ENCODE peak calls at places on chromosomes 16 and 17, in four cellular contexts. One of them, this sample, is unnamed.

GRCh38 chr16:27264151-27264550 is 4.4 kb downstream of the NSMCE1 start:
- DNase-seq in HL-60: no peak
- DNase-seq in GM12878: no peak
- DNase-seq in K562: no peak
- DNase-seq in this sample: no peak

GRCh38 chr16:15539197-15539596 is 103.8 kb downstream of the MARF1 start:
- DNase-seq in HL-60: no peak
- DNase-seq in GM12878: no peak
- DNase-seq in K562: peak; percentile 61
- DNase-seq in this sample: no peak

GRCh38 chr16:68995011-68995504 is 110.4 kb upstream of the HAS3 start:
- DNase-seq in HL-60: no peak
- DNase-seq in GM12878: no peak
- DNase-seq in K562: no peak
- DNase-seq in this sample: no peak

GRCh38 chr16:57556941-57557541 is 14.6 kb downstream of the ADGRG5 start:
- DNase-seq in HL-60: no peak
- DNase-seq in GM12878: no peak
- DNase-seq in K562: no peak
- DNase-seq in this sample: no peak

GRCh38 chr17:34110315-34110714 is 144.8 kb upstream of the CCL2 start:
- DNase-seq in HL-60: no peak
- DNase-seq in GM12878: no peak
- DNase-seq in K562: no peak
- DNase-seq in this sample: no peak

GRCh38 chr16:56364865-56365264 is 60.5 kb downstream of the AMFR start:
- DNase-seq in HL-60: no peak
- DNase-seq in GM12878: no peak
- DNase-seq in K562: no peak
- DNase-seq in this sample: no peak

GRCh38 chr17:74478369-74479100 is 12.1 kb downstream of the CD300A start:
- DNase-seq in HL-60: peak; percentile 45
- DNase-seq in GM12878: peak; percentile 69
- DNase-seq in K562: no peak
- DNase-seq in this sample: no peak

GRCh38 chr17:71527311-71527710 is 593.5 kb upstream of the SOX9 start:
- DNase-seq in HL-60: no peak
- DNase-seq in GM12878: no peak
- DNase-seq in K562: no peak
- DNase-seq in this sample: no peak

GRCh38 chr16:70700101-70701020 is 14.5 kb upstream of the MTSS2 start:
- DNase-seq in HL-60: no peak
- DNase-seq in GM12878: no peak
- DNase-seq in K562: no peak
- DNase-seq in this sample: no peak

GRCh38 chr16:27973678-27974077 is 89.8 kb downstream of the GSG1L start:
- DNase-seq in HL-60: no peak
- DNase-seq in GM12878: no peak
- DNase-seq in K562: no peak
- DNase-seq in this sample: no peak

GRCh38 chr16:81238296-81239011 is at the start of gene BCO1:
- DNase-seq in HL-60: no peak
- DNase-seq in GM12878: no peak
- DNase-seq in K562: no peak
- DNase-seq in this sample: no peak

GRCh38 chr16:81239722-81240121 is 1.2 kb downstream of the BCO1 start:
- DNase-seq in HL-60: no peak
- DNase-seq in GM12878: no peak
- DNase-seq in K562: no peak
- DNase-seq in this sample: no peak

GRCh38 chr16:81241706-81242105 is 3.2 kb downstream of the BCO1 start:
- DNase-seq in HL-60: no peak
- DNase-seq in GM12878: no peak
- DNase-seq in K562: no peak
- DNase-seq in this sample: no peak

GRCh38 chr16:81237942-81238295 is 570 bp upstream of the BCO1 start:
- DNase-seq in HL-60: no peak
- DNase-seq in GM12878: no peak
- DNase-seq in K562: no peak
- DNase-seq in this sample: no peak

DNA sequence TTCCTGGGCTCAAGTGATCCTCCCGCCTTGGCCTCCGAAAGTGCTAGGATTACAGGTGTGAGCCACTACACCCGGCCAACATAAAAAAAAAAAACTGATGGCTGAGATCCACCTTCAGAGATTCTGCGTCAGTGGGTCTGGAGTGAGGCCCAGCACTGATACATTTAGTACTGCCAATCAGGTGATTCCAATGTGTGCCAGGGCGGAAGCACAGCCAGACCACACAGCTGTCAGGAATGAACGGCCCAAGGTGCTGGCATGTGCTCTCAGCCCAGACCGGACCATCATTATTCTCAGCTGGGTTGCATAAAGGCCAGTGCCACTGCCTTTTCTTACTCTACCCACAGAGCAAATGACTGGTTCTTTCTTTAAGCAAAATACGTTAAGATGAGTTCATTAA is 1.2 kb upstream of the BCO1 start:
- DNase-seq in HL-60: no peak
- DNase-seq in GM12878: no peak
- DNase-seq in K562: no peak
- DNase-seq in this sample: no peak
- TF ChIP-seq SPI1 in HL-60: no peak
- TF ChIP-seq SPI1 in GM12878: no peak
- TF ChIP-seq SPI1 in K562: no peak
- TF ChIP-seq SPI1 in this sample: no peak

GRCh38 chr17:48313096-48313495 is 116.9 kb downstream of the SKAP1 start:
- DNase-seq in HL-60: no peak
- DNase-seq in GM12878: no peak
- DNase-seq in K562: no peak
- DNase-seq in this sample: no peak

GRCh38 chr17:48311324-48311723 is 118.7 kb downstream of the SKAP1 start:
- DNase-seq in HL-60: no peak
- DNase-seq in GM12878: no peak
- DNase-seq in K562: no peak
- DNase-seq in this sample: no peak

GRCh38 chr17:48308591-48308990 is 121.4 kb downstream of the SKAP1 start:
- DNase-seq in HL-60: no peak
- DNase-seq in GM12878: no peak
- DNase-seq in K562: no peak
- DNase-seq in this sample: no peak

GRCh38 chr17:48307814-48308411 is 122.1 kb downstream of the SKAP1 start:
- DNase-seq in HL-60: no peak
- DNase-seq in GM12878: no peak
- DNase-seq in K562: peak; percentile 52
- DNase-seq in this sample: no peak

GRCh38 chr17:48310748-48311213 is 119.2 kb downstream of the SKAP1 start:
- DNase-seq in HL-60: no peak
- DNase-seq in GM12878: no peak
- DNase-seq in K562: peak; percentile 14
- DNase-seq in this sample: no peak
- TF ChIP-seq SPI1 in HL-60: no peak
- TF ChIP-seq SPI1 in GM12878: no peak
- TF ChIP-seq SPI1 in K562: no peak
- TF ChIP-seq SPI1 in this sample: no peak

GRCh38 chr17:3593384-3593783 is 15.8 kb downstream of the TRPV1 start:
- DNase-seq in HL-60: no peak
- DNase-seq in GM12878: no peak
- DNase-seq in K562: no peak
- DNase-seq in this sample: no peak

GRCh38 chr17:3594976-3595375 is 14.2 kb downstream of the TRPV1 start:
- DNase-seq in HL-60: no peak
- DNase-seq in GM12878: no peak
- DNase-seq in K562: no peak
- DNase-seq in this sample: no peak

GRCh38 chr17:3596804-3597464 is 12.3 kb downstream of the TRPV1 start:
- DNase-seq in HL-60: no peak
- DNase-seq in GM12878: no peak
- DNase-seq in K562: no peak
- DNase-seq in this sample: no peak

GRCh38 chr17:3592216-3592860 is 16.9 kb downstream of the TRPV1 start:
- DNase-seq in HL-60: no peak
- DNase-seq in GM12878: no peak
- DNase-seq in K562: no peak
- DNase-seq in this sample: no peak

DNA sequence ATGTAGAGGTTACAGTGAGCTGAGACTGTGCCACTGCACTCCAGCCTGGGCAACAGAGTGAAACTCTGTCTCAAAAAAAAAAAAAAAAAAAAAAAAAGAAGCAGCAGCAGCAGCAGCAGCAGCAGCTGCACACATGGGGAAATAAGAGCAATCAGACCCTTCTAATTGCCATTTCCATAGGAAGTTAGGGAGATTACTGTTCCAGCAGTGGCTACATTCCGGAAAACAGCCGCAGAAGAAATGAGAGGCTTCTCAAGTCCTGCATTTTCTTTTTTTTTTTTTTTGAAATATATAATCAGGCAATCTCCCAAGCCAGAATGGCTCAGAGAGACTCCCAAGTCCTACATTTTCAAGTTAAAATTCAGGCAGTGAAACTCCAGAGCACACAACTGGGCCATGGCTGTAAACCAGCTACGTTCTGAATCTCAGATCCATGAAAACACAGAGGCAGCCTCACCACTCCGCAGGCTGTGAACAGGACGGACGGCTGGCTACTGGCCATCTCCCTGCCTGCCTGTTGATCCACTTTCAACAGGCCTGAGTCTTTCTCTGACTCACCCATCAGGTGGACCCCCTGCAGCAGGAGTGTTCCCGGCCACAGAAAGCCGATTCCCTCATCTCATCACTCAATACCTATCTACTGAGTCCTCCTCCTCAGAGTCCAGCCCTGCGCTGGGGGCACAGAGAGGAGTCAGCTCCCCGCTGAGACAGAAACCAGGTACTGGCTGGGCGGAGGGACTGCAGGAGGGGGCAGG is 15.0 kb downstream of the TRPV1 start:
- DNase-seq in HL-60: no peak
- DNase-seq in GM12878: no peak
- DNase-seq in K562: no peak
- DNase-seq in this sample: no peak
- TF ChIP-seq SPI1 in HL-60: no peak
- TF ChIP-seq SPI1 in GM12878: no peak
- TF ChIP-seq SPI1 in K562: no peak
- TF ChIP-seq SPI1 in this sample: no peak

GRCh38 chr17:37743612-37743874 is 1.3 kb downstream of the HNF1B start:
- DNase-seq in HL-60: no peak
- DNase-seq in GM12878: no peak
- DNase-seq in K562: no peak
- DNase-seq in this sample: no peak

GRCh38 chr17:37742762-37743611 is 1.9 kb downstream of the HNF1B start:
- DNase-seq in HL-60: no peak
- DNase-seq in GM12878: no peak
- DNase-seq in K562: no peak
- DNase-seq in this sample: peak; percentile 37

GRCh38 chr17:37741334-37742113 is 3.3 kb downstream of the HNF1B start:
- DNase-seq in HL-60: no peak
- DNase-seq in GM12878: no peak
- DNase-seq in K562: no peak
- DNase-seq in this sample: no peak

GRCh38 chr17:37740861-37741260 is 4.0 kb downstream of the HNF1B start:
- DNase-seq in HL-60: no peak
- DNase-seq in GM12878: no peak
- DNase-seq in K562: no peak
- DNase-seq in this sample: no peak

GRCh38 chr17:37742114-37742761 is 2.6 kb downstream of the HNF1B start:
- DNase-seq in HL-60: no peak
- DNase-seq in GM12878: no peak
- DNase-seq in K562: no peak
- DNase-seq in this sample: no peak
- TF ChIP-seq SPI1 in HL-60: no peak
- TF ChIP-seq SPI1 in GM12878: no peak
- TF ChIP-seq SPI1 in K562: no peak
- TF ChIP-seq SPI1 in this sample: no peak

GRCh38 chr17:79071161-79071560 is 3.5 kb upstream of the ENGASE start:
- DNase-seq in HL-60: no peak
- DNase-seq in GM12878: no peak
- DNase-seq in K562: no peak
- DNase-seq in this sample: no peak

GRCh38 chr17:79070266-79070880 is 4.3 kb upstream of the ENGASE start:
- DNase-seq in HL-60: no peak
- DNase-seq in GM12878: no peak
- DNase-seq in K562: no peak
- DNase-seq in this sample: no peak

GRCh38 chr17:79065105-79065670 is 9.4 kb upstream of the ENGASE start:
- DNase-seq in HL-60: no peak
- DNase-seq in GM12878: no peak
- DNase-seq in K562: peak; percentile 66
- DNase-seq in this sample: no peak

GRCh38 chr17:79064026-79064425 is 10.6 kb upstream of the ENGASE start:
- DNase-seq in HL-60: no peak
- DNase-seq in GM12878: no peak
- DNase-seq in K562: no peak
- DNase-seq in this sample: no peak

DNA sequence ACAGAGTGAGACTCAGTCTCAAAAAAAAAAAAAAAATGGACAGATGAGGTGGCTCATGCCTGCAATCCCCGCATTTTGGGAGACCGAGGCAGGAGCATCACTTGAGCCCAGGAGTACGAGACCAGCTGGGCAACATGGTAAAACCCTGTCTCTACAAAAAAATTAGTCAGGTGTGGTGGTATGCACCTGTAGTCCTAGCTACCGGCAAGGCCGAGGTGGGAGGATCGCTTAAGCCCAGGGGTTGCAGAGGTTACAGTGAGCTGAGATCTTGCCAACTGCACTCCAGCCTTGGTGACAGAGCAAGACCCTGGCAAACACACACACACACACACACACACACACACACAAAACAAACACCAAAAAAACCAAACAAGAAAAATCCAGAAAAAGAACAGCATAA is 7.7 kb upstream of the ENGASE start:
- DNase-seq in HL-60: no peak
- DNase-seq in GM12878: no peak
- DNase-seq in K562: no peak
- DNase-seq in this sample: no peak
- TF ChIP-seq SPI1 in HL-60: no peak
- TF ChIP-seq SPI1 in GM12878: no peak
- TF ChIP-seq SPI1 in K562: no peak
- TF ChIP-seq SPI1 in this sample: no peak